ENCODE peak calls at places on chromosomes 12 and 14, in five cellular contexts. V is H9, A is neuronal stem cell, Q is IMR-90, S is H1. G is an unnamed sample.

GRCh38 chr12:177980-178714 is 35.8 kb downstream of the SLC6A12 start:
- DNase-seq in V (no peak), A (no peak), Q (no peak), S (no peak), G (no peak)

GRCh38 chr14:58414845-58415244 is 12.5 kb downstream of the TIMM9 start:
- DNase-seq in A (no peak), V (no peak), Q (no peak), S (no peak), G (no peak)

GRCh38 chr12:47776471-47777143 is 3.6 kb downstream of the SLC48A1 start:
- DNase-seq in V (no peak), A (no peak), Q (peak), S (no peak), G (peak)

GRCh38 chr14:41285193-41285748 is 321.4 kb upstream of the LRFN5 start:
- DNase-seq in Q (peak), V (no peak), S (peak), A (peak), G (peak)

GRCh38 chr14:97456958-97457357 is 659.8 kb downstream of the VRK1 start:
- DNase-seq in Q (no peak), S (no peak), A (no peak), V (no peak), G (no peak)

GRCh38 chr14:31206536-31207286 is 882 bp downstream of the HECTD1 start:
- DNase-seq in A (no peak), V (peak), S (peak), Q (no peak), G (no peak)

GRCh38 chr12:30795410-30795659 is 40.6 kb upstream of the CAPRIN2 start:
- DNase-seq in Q (no peak), S (peak), V (no peak), A (peak), G (no peak)

GRCh38 chr12:106687652-106688051 is 86.8 kb upstream of the RIC8B start:
- DNase-seq in Q (no peak), A (no peak), S (no peak), V (no peak), G (no peak)

GRCh38 chr12:42234970-42235369 is 3.1 kb downstream of the YAF2 start:
- DNase-seq in A (no peak), V (no peak), Q (peak), S (no peak), G (peak)

GRCh38 chr12:12979731-12980259 is 20.3 kb downstream of the HEBP1 start:
- DNase-seq in A (peak), Q (peak), V (no peak), S (no peak), G (peak)

GRCh38 chr12:21428241-21428640 is 9.2 kb upstream of the PYROXD1 start:
- DNase-seq in V (no peak), Q (peak), A (no peak), S (no peak), G (peak)

GRCh38 chr12:78118036-78118435 is 287.3 kb downstream of the NAV3 start:
- DNase-seq in V (peak), S (no peak), Q (no peak), A (no peak), G (no peak)

GRCh38 chr12:9732966-9733461 is at the start of gene CLECL1:
- DNase-seq in A (no peak), V (no peak), S (no peak), Q (no peak), G (no peak)

GRCh38 chr14:58912799-58913432 is 275.2 kb downstream of the DACT1 start:
- DNase-seq in Q (peak), A (no peak), S (no peak), V (no peak), G (no peak)

GRCh38 chr12:130054803-130055202 is 107.5 kb upstream of the FZD10 start:
- DNase-seq in A (no peak), S (no peak), Q (no peak), V (no peak), G (peak)

GRCh38 chr14:103141117-103141796 is 18.0 kb downstream of the TNFAIP2 start:
- DNase-seq in V (peak), S (peak), A (no peak), Q (peak), G (no peak)

GRCh38 chr12:104562763-104563162 is 106.0 kb downstream of the CHST11 start:
- DNase-seq in A (no peak), V (no peak), Q (no peak), S (no peak), G (no peak)

GRCh38 chr14:96249016-96249415 is 7.0 kb upstream of the BDKRB1 start:
- DNase-seq in A (no peak), V (no peak), S (no peak), Q (peak), G (peak)

GRCh38 chr14:34498684-34499412 is 36.8 kb upstream of the SPTSSA start:
- DNase-seq in Q (peak), V (peak), A (no peak), S (no peak), G (peak)

GRCh38 chr14:66395300-66395699 is 90.9 kb upstream of the CCDC196 start:
- DNase-seq in V (no peak), A (no peak), S (no peak), Q (no peak), G (no peak)

GRCh38 chr12:55700255-55701018 is 7.3 kb downstream of the ITGA7 start:
- DNase-seq in A (no peak), V (no peak), S (no peak), Q (peak), G (no peak)

GRCh38 chr12:121729021-121729420 is 16.5 kb downstream of the TMEM120B start:
- DNase-seq in Q (no peak), A (no peak), S (no peak), V (no peak), G (no peak)

GRCh38 chr12:67474934-67475620 is 173.5 kb upstream of the DYRK2 start:
- DNase-seq in A (no peak), S (no peak), V (no peak), Q (no peak), G (no peak)

GRCh38 chr12:106861984-106862894 is 87.8 kb downstream of the RIC8B start:
- DNase-seq in V (no peak), S (no peak), Q (peak), A (no peak), G (peak)

GRCh38 chr14:77033622-77034521 is 5.4 kb upstream of the IRF2BPL start:
- DNase-seq in Q (peak), A (peak), S (peak), V (peak), G (peak)

GRCh38 chr12:130029151-130029550 is 125.3 kb upstream of the TMEM132D start:
- DNase-seq in Q (no peak), S (no peak), A (no peak), V (no peak), G (no peak)

GRCh38 chr14:103552011-103552797 is 10.3 kb downstream of the BAG5 start:
- DNase-seq in Q (peak), V (no peak), S (no peak), A (no peak), G (no peak)

GRCh38 chr12:127108360-127109215 is 1158.4 kb upstream of the TMEM132C start:
- DNase-seq in S (peak), V (peak), Q (peak), A (peak), G (peak)

GRCh38 chr12:64028541-64028940 is 184.0 kb downstream of the SRGAP1 start:
- DNase-seq in A (no peak), S (no peak), V (no peak), Q (no peak), G (peak)

GRCh38 chr12:51819851-51820720 is 28.4 kb downstream of the FIGNL2 start:
- DNase-seq in Q (no peak), V (no peak), S (no peak), A (no peak), G (no peak)

GRCh38 chr12:51371295-51371953 is 19.8 kb downstream of the GALNT6 start:
- DNase-seq in S (no peak), V (peak), Q (peak), A (peak), G (peak)

GRCh38 chr14:73463411-73463810 is 5.1 kb upstream of the NUMB start:
- DNase-seq in A (no peak), S (no peak), Q (peak), V (no peak), G (peak)

GRCh38 chr12:76299536-76300296 is 48.5 kb downstream of the BBS10 start:
- DNase-seq in Q (no peak), V (no peak), A (no peak), S (no peak), G (peak)

GRCh38 chr12:46385439-46385838 is 12.9 kb upstream of the SLC38A2 start:
- DNase-seq in A (no peak), Q (no peak), V (no peak), S (no peak), G (peak)

DNA sequence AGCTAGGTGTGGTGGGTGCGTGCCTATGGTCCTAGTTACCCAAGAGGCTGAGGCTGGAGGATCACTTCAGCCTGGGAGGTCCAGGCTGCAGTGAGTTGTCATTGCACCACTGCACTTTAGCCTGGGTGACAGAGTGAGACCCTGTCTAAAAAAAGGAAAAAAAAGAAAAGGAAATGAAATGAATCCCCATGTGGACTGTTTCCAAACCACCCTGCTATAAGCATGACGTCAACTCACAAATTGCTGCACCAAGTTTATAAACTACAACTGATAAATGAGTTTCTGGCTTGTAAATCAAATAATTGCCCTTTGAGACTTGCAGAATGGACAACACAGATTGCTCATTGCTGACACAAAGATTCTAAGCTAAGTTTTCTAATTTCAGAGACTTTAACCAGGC is 51.0 kb upstream of the STK38L start:
- DNase-seq in S (no peak), V (no peak), A (no peak), Q (peak), G (peak)
- H4K91ac ChIP-seq in S (no peak), V (no peak), A (no peak), Q (peak), G (no peak)

DNA sequence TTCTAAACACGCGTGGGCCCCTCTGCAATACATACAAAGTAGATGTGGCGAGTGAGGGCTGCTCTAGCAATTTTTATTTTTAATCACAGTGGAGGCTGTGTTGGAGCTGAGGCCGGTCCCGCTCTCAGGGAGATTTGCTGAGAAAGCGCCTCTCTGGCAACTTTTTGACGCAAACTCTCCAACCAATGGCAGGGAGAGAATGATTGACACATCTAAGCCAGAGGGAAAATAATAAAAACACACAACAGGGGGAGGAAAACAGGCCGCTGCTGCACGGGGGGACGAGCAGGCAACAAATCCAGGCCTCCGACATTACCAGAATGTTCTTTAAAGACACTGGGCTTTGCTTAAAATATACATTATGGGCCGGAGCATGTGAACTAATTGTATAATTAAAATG is at the start of gene OTX2:
- DNase-seq in Q (no peak), V (no peak), A (no peak), S (no peak), G (no peak)
- H2BK15ac ChIP-seq in Q (no peak), V (no peak), A (peak), S (peak), G (no peak)

GRCh38 chr12:6057693-6058092 is 66.8 kb downstream of the VWF start:
- DNase-seq in V (peak), Q (no peak), S (peak), A (no peak), G (peak)
- H4K91ac ChIP-seq in V (no peak), Q (no peak), S (peak), A (no peak), G (peak)

GRCh38 chr12:90003688-90004087 is 295.1 kb upstream of the ATP2B1 start:
- DNase-seq in A (no peak), V (no peak), Q (no peak), S (no peak), G (no peak)
- H2BK15ac ChIP-seq in A (no peak), V (no peak), Q (no peak), S (no peak), G (no peak)

DNA sequence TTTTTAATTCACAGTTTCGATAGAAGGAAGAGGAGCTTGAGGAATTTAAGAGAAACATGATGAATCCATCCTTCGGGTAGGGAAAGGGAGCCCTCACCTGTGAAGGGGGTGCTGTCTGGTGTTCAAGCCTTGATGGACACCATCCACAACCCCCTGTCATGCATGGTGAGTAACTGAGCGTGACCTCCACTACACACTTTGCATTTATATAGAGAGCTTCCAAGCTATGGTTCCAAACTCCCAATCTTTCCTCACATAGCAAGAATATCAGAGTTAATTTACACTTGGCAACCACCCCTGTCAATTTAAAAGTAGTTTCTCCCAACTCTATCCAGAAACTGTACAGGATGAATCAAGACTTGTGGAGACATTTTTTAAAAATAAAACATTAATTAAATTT is 13.1 kb upstream of the NID2 start:
- DNase-seq in V (no peak), Q (no peak), S (no peak), A (no peak), G (no peak)
- H4K91ac ChIP-seq in V (no peak), Q (peak), S (no peak), A (no peak), G (no peak)

GRCh38 chr12:96194572-96194889 is 356 bp downstream of the ELK3 start:
- DNase-seq in S (no peak), Q (no peak), A (no peak), V (no peak), G (no peak)

GRCh38 chr12:96194901-96195844 is 998 bp downstream of the ELK3 start:
- DNase-seq in V (peak), Q (peak), S (peak), A (no peak), G (peak)

GRCh38 chr12:96197503-96198272 is 3.5 kb downstream of the ELK3 start:
- DNase-seq in V (no peak), S (no peak), A (no peak), Q (peak), G (peak)

GRCh38 chr12:96196781-96197180 is 2.6 kb downstream of the ELK3 start:
- DNase-seq in A (no peak), Q (peak), V (no peak), S (no peak), G (peak)

DNA sequence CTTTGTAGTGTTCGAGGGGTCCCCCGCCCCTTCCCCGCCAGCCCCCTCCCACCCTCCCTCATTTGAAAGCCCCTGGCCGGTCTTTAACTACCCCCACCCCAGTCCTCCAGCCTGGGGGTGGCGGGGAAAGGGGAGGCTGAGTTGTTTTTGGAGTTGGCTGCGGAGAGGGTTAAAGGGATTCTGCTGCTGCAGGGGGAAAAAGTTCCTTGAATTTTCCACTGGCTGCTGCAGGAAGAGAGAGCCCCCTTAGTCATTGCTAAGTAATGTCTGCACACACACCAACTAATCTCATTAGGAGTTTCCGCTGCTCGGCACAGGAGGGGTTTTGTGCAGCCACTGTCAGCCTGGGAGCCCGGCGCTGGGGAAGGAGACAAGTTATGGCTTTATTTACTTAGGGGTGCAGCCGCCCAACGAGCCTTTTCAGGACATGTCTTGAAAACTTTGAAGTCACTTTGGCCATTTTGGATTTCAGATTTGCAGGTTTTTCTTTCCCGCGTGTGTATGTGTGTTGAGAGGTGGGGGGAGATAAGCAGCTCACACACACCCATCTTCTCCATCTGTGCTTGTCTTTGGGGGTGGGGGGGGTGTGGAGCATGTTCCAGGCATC is 1.8 kb downstream of the ELK3 start:
- DNase-seq in S (no peak), Q (peak), V (peak), A (no peak), G (peak)
- H2BK15ac ChIP-seq in S (no peak), Q (peak), V (no peak), A (no peak), G (no peak)

GRCh38 chr12:8031872-8032241 is 659 bp upstream of the FOXJ2 start:
- DNase-seq in Q (no peak), S (no peak), A (no peak), V (no peak), G (no peak)

GRCh38 chr12:8034802-8035201 is 2.3 kb downstream of the FOXJ2 start:
- DNase-seq in S (no peak), A (no peak), Q (no peak), V (no peak), G (no peak)

GRCh38 chr12:8033153-8034044 is 883 bp downstream of the FOXJ2 start:
- DNase-seq in Q (peak), V (peak), A (peak), S (no peak), G (peak)

GRCh38 chr12:8030189-8030588 is 2.3 kb upstream of the FOXJ2 start:
- DNase-seq in Q (no peak), S (no peak), V (no peak), A (no peak), G (no peak)

DNA sequence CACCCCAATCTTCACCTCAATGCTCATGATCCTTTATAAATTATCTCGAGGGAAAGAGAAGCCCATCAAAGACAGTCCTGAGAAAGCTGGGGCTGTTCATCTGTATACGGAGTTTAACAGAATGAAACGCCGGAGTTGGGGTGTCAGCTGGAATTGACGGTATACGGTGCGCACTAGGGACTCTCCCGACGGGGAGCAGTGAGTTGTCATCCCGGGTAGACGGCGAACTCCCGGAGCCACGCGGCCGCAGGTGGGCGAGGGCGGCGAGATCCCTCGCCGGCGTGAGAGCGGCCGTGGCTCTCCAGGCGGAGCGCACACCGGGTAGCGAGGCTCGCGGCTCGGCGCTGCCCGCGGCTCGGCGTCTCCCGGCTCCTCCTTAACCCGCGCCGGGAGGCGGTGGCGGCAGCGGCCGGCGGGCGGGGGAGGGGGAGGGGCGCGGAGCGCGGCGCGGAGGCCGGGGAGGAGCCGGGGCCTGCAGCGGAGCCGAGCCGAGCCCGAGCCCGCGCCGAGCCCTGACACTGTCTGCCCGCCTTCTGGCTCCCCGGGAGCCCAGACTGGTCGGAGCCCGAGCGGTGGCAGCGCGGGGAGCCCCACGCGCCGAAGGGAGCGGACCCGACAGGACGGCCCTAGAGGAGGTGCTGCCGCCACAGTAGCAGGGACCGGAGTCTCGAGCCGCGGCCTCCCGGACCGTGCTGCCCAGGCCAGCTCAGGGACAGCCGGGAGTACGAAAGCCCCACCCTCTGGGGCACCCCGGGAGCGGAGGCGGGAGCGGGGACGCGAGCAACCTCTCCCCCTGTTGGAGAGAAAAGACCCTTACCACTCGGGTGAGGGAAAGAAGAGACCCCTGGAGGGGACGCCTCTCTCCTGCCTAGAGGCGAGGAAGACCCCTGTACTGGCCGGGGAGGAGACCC is at the start of gene FOXJ2:
- DNase-seq in A (peak), Q (peak), V (peak), S (peak), G (peak)
- H4K91ac ChIP-seq in A (no peak), Q (peak), V (no peak), S (peak), G (peak)

DNA sequence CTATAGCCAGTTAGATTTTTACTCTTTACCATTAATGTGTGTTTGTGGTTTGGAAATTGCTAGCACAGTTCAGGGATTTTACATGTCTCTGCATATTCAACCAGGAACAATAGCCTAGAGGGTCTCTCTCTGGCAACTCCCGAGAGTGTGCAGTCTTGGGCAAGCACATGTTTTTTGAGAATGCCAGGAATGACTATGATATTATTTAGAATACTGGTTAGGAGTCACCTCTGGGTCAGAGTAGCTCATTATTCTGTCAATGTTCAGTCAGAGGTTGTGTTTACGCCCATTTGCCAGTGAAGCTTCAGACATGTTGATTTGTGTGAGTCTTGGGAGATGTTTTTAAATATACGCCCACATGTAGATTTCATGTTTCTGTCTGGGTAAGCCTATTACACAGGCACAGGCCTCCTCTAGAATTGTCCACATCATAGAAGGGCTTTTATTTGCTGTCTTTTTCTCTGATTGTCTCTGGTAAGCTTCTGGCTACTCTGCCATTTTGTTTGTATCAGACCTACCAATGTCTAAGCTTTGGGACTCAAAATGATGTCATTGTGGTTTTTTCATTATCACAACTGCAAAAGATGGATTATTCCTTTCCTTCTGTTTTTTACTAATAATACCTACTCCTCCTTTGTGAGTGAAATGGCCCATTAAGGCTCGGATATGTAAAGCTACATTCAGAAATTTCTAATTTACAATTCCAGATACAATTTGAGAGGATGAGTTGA is 203.1 kb upstream of the PPFIA2 start:
- DNase-seq in V (no peak), S (no peak), A (no peak), Q (no peak), G (no peak)
- H2BK15ac ChIP-seq in V (no peak), S (no peak), A (no peak), Q (no peak), G (no peak)

G was measured in mesenchymal stem cell.